ENCODE peak calls at places on chromosomes 13 and 19, in six cellular contexts. Y, T, M, K, S and H are unnamed samples. For H3K4me1, the result is how much of the 10 kb centered on the place peaks cover.

GRCh38 chr13:67023088-67023893 is 206.8 kb downstream of the PCDH9 start:
- DNase-seq in Y (no peak), T (peak), M (no peak), K (no peak), S (no peak), H (no peak)

GRCh38 chr19:30731596-30731995 is 359.4 kb downstream of the ZNF536 start:
- DNase-seq in Y (no peak), T (no peak), M (no peak), K (no peak), S (no peak), H (no peak)

GRCh38 chr13:44465318-44465717 is 91.7 kb downstream of the SERP2 start:
- DNase-seq in Y (no peak), T (no peak), M (no peak), K (no peak), S (no peak), H (no peak)

GRCh38 chr13:21055511-21056045 is 5.8 kb downstream of the LATS2 start:
- DNase-seq in Y (no peak), T (no peak), M (no peak), K (no peak), S (no peak), H (no peak)

GRCh38 chr19:43620061-43621001 is 902 bp upstream of the ZNF428 start:
- DNase-seq in Y (no peak), T (no peak), M (no peak), K (peak), S (peak), H (no peak)

GRCh38 chr19:11735375-11735774 is 3.4 kb downstream of the ZNF823 start:
- DNase-seq in Y (peak), T (no peak), M (no peak), K (no peak), S (no peak), H (no peak)

GRCh38 chr19:13099073-13099999 is 3.3 kb downstream of the LYL1 start:
- DNase-seq in Y (peak), T (peak), M (peak), K (no peak), S (peak), H (peak)

GRCh38 chr19:18672606-18673337 is 10.7 kb upstream of the CRTC1 start:
- DNase-seq in Y (no peak), T (peak), M (no peak), K (no peak), S (no peak), H (peak)

GRCh38 chr19:19526581-19527370 is 1.9 kb upstream of the YJEFN3 start:
- DNase-seq in Y (no peak), T (no peak), M (no peak), K (no peak), S (no peak), H (no peak)

GRCh38 chr13:76723551-76724232 is 162.5 kb downstream of the KCTD12 start:
- DNase-seq in Y (peak), T (peak), M (peak), K (no peak), S (no peak), H (no peak)

GRCh38 chr13:40384976-40385857 is 281.2 kb downstream of the FOXO1 start:
- DNase-seq in Y (no peak), T (no peak), M (no peak), K (no peak), S (no peak), H (no peak)

GRCh38 chr19:33332248-33332647 is 29.9 kb upstream of the CEBPA start:
- DNase-seq in Y (no peak), T (no peak), M (no peak), K (no peak), S (no peak), H (no peak)

GRCh38 chr19:12721656-12722565 is 1.8 kb downstream of the TNPO2 start:
- DNase-seq in Y (peak), T (peak), M (peak), K (no peak), S (no peak), H (peak)

GRCh38 chr13:106382569-106382968 is 152.9 kb downstream of the EFNB2 start:
- DNase-seq in Y (no peak), T (no peak), M (peak), K (no peak), S (no peak), H (no peak)

GRCh38 chr19:55261671-55262126 is 2.9 kb upstream of the PPP6R1 start:
- DNase-seq in Y (no peak), T (no peak), M (peak), K (no peak), S (no peak), H (no peak)

GRCh38 chr19:49216076-49216475 is 58.5 kb downstream of the TRPM4 start:
- DNase-seq in Y (no peak), T (no peak), M (no peak), K (no peak), S (no peak), H (no peak)

GRCh38 chr13:88461272-88462009 is 790.3 kb downstream of the SLITRK5 start:
- DNase-seq in Y (no peak), T (no peak), M (peak), K (no peak), S (no peak), H (no peak)

GRCh38 chr13:65479692-65480091 is 1750.4 kb downstream of the PCDH9 start:
- DNase-seq in Y (no peak), T (no peak), M (no peak), K (no peak), S (no peak), H (no peak)

GRCh38 chr19:19531951-19532805 is 3.5 kb downstream of the YJEFN3 start:
- DNase-seq in Y (peak), T (peak), M (peak), K (no peak), S (peak), H (peak)

GRCh38 chr19:54952591-54953344 is 5.4 kb upstream of the NLRP7 start:
- DNase-seq in Y (no peak), T (peak), M (peak), K (no peak), S (no peak), H (no peak)

GRCh38 chr19:40685016-40685526 is 5.4 kb downstream of the NUMBL start:
- DNase-seq in Y (no peak), T (no peak), M (no peak), K (no peak), S (no peak), H (no peak)

GRCh38 chr19:58218899-58219298 is 9.8 kb upstream of the ZNF544 start:
- DNase-seq in Y (no peak), T (peak), M (peak), K (no peak), S (no peak), H (no peak)

GRCh38 chr13:113404723-113405471 is 41.0 kb upstream of the GRTP1 start:
- DNase-seq in Y (no peak), T (no peak), M (peak), K (no peak), S (no peak), H (no peak)

GRCh38 chr19:33241530-33242101 is 16.0 kb upstream of the SLC7A10 start:
- DNase-seq in Y (peak), T (peak), M (no peak), K (no peak), S (no peak), H (no peak)

GRCh38 chr19:19618384-19619051 is at the start of gene PBX4:
- DNase-seq in Y (peak), T (peak), M (peak), K (peak), S (peak), H (peak)

GRCh38 chr19:18253716-18254115 is 20.5 kb downstream of the IQCN start:
- DNase-seq in Y (peak), T (no peak), M (no peak), K (no peak), S (no peak), H (no peak)

GRCh38 chr19:53388168-53388567 is 6.8 kb upstream of the ZNF765 start:
- DNase-seq in Y (no peak), T (no peak), M (no peak), K (no peak), S (no peak), H (no peak)

GRCh38 chr13:22717036-22717435 is 463.7 kb upstream of the SGCG start:
- DNase-seq in Y (no peak), T (peak), M (no peak), K (no peak), S (no peak), H (no peak)

GRCh38 chr19:19448238-19448544 is 42.7 kb downstream of the GATAD2A start:
- DNase-seq in Y (no peak), T (no peak), M (no peak), K (no peak), S (no peak), H (no peak)

GRCh38 chr13:31797154-31797775 is 57.9 kb downstream of the RXFP2 start:
- DNase-seq in Y (no peak), T (peak), M (no peak), K (no peak), S (no peak), H (no peak)

GRCh38 chr19:1069009-1069779 is 2.2 kb downstream of the ARHGAP45 start:
- DNase-seq in Y (peak), T (no peak), M (no peak), K (no peak), S (peak), H (peak)

GRCh38 chr13:65638572-65639168 is 1591.5 kb downstream of the PCDH9 start:
- DNase-seq in Y (no peak), T (peak), M (peak), K (no peak), S (no peak), H (no peak)

GRCh38 chr13:111898956-111899713 is 167.8 kb upstream of the SOX1 start:
- DNase-seq in Y (no peak), T (no peak), M (peak), K (no peak), S (no peak), H (no peak)

GRCh38 chr13:44437356-44438233 is 64.0 kb downstream of the SERP2 start:
- DNase-seq in Y (no peak), T (peak), M (peak), K (no peak), S (no peak), H (no peak)

GRCh38 chr13:93819331-93819730 is 592.7 kb downstream of the GPC6 start:
- DNase-seq in Y (no peak), T (no peak), M (no peak), K (no peak), S (no peak), H (no peak)

GRCh38 chr13:111034811-111035210 is 80.3 kb upstream of the ARHGEF7 start:
- DNase-seq in Y (no peak), T (no peak), M (no peak), K (no peak), S (no peak), H (no peak)

GRCh38 chr19:48329167-48329891 is 4.0 kb downstream of the EMP3 start:
- DNase-seq in Y (peak), T (no peak), M (peak), K (no peak), S (no peak), H (no peak)

GRCh38 chr13:100542546-100543156 is 45.9 kb downstream of the GGACT start:
- DNase-seq in Y (no peak), T (no peak), M (no peak), K (no peak), S (no peak), H (no peak)
- H3K4me1 ChIP-seq in Y (under half), T (under half), M (under half), K (under half), S (under half), H (under half)

GRCh38 chr19:5216141-5216847 is 124.3 kb downstream of the PTPRS start:
- DNase-seq in Y (no peak), T (no peak), M (no peak), K (no peak), S (no peak), H (no peak)
- H3K4me3 ChIP-seq in Y (no peak), T (no peak), M (no peak), K (no peak), S (no peak), H (no peak)

GRCh38 chr13:99352351-99353271 is 45.4 kb upstream of the GPR183 start:
- DNase-seq in Y (no peak), T (no peak), M (peak), K (no peak), S (no peak), H (no peak)
- H3K27ac ChIP-seq in Y (peak), T (no peak), M (no peak), K (no peak), S (peak), H (no peak)

DNA sequence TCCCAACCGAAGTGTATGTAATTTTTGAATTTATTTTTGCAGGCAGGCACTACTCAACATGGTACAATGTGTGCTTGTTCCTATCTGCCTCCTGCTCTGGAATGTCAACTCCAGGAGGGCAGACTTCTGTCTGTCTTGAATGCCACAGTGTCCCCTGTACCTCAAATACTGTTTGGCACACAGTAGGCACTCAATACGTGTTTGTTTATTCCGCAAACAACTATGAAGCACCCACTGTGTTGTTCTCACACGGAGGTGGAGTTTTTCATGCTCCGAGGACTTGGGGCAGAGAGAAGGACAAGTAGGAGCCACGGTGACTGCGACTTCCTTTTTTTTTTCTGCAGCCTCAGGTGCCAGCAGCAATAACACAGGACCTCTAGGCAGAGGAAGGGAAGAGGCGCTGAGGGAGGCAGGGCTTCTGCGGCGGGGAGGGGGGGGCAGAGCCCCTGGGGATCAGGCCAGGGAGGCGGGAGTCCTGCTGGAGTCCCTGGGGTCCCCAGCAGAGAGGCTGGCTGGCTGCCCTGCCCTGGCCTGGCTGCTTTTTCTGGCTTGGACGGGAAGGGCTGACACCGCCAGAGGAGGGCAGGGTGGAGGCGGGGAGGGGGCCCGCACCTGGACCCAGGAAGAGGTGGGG is 29.3 kb upstream of the TNFAIP8L1 start:
- DNase-seq in Y (no peak), T (no peak), M (peak), K (no peak), S (no peak), H (no peak)
- H3K4me1 ChIP-seq in Y (under half), T (under half), M (under half), K (under half), S (under half), H (under half)